ENCODE peak calls at places on chromosomes 2 and 18, in eight cellular contexts. N is NCI-H526; H is naive thymus-derived CD8-positive, alpha-beta T cell; I is transverse colon; E is stimulated activated CD4-positive, alpha-beta T cell treated with anti-CD3 and anti-CD28 coated beads, Interleukin-2, amount 100 ng/mL, for 48 hours; Z is A549; D is GM23338; V is activated CD8-positive, alpha-beta T cell treated with anti-CD3 and anti-CD28 coated beads for 36 hours. L is an unnamed sample.

GRCh38 chr2:130957920-130958319 is 121.2 kb downstream of the ARHGEF4 start:
- DNase-seq in N (no peak), H (no peak), I (no peak), E (no peak), Z (no peak), D (peak), V (no peak), L (peak)

GRCh38 chr2:216283038-216283900 is 89.0 kb downstream of the MARCHF4 start:
- DNase-seq in N (peak), H (no peak), I (no peak), E (peak), Z (peak), D (peak), V (peak), L (no peak)

GRCh38 chr2:105510761-105511669 is 112.2 kb upstream of the FHL2 start:
- DNase-seq in N (peak), H (no peak), I (no peak), E (no peak), Z (peak), D (no peak), V (no peak), L (no peak)

GRCh38 chr2:236665572-236666118 is 96.0 kb downstream of the ACKR3 start:
- DNase-seq in N (no peak), H (no peak), I (no peak), E (no peak), Z (peak), D (no peak), V (no peak), L (no peak)

GRCh38 chr2:121197369-121198091 is 87.5 kb downstream of the TFCP2L1 start:
- DNase-seq in N (no peak), H (no peak), I (peak), E (no peak), Z (peak), D (no peak), V (no peak), L (peak)

GRCh38 chr2:88554189-88554588 is 73.1 kb downstream of the EIF2AK3 start:
- DNase-seq in N (peak), H (no peak), I (no peak), E (no peak), Z (peak), D (peak), V (no peak), L (no peak)

GRCh38 chr2:105734762-105735538 is 9.8 kb upstream of the NCK2 start:
- DNase-seq in N (peak), H (no peak), I (no peak), E (no peak), Z (no peak), D (no peak), V (no peak), L (no peak)

GRCh38 chr2:46540496-46541342 is 61.4 kb downstream of the TMEM247 start:
- DNase-seq in N (no peak), H (no peak), I (no peak), E (no peak), Z (peak), D (no peak), V (no peak), L (peak)

GRCh38 chr18:76450912-76451421 is 44.1 kb downstream of the ZNF516 start:
- DNase-seq in N (peak), H (peak), I (peak), E (no peak), Z (no peak), D (peak), V (peak), L (peak)

GRCh38 chr2:157786663-157787363 is 89.3 kb downstream of the ACVR1 start:
- DNase-seq in N (no peak), H (no peak), I (no peak), E (no peak), Z (no peak), D (no peak), V (no peak), L (no peak)

GRCh38 chr2:184597571-184597980 is 753 bp upstream of the ZNF804A start:
- DNase-seq in N (peak), H (no peak), I (peak), E (no peak), Z (no peak), D (peak), V (no peak), L (peak)

GRCh38 chr2:218369374-218369773 is 12.7 kb upstream of the SLC11A1 start:
- DNase-seq in N (no peak), H (no peak), I (no peak), E (no peak), Z (no peak), D (no peak), V (no peak), L (no peak)

GRCh38 chr2:17146358-17146757 is 371.9 kb downstream of the RAD51AP2 start:
- DNase-seq in N (no peak), H (no peak), I (no peak), E (no peak), Z (no peak), D (peak), V (no peak), L (no peak)

GRCh38 chr18:22827216-22827615 is 105.9 kb upstream of the RBBP8 start:
- DNase-seq in N (no peak), H (no peak), I (no peak), E (no peak), Z (no peak), D (no peak), V (no peak), L (no peak)

GRCh38 chr2:175355246-175355645 is 173.7 kb upstream of the ATP5MC3 start:
- DNase-seq in N (no peak), H (no peak), I (no peak), E (no peak), Z (no peak), D (no peak), V (no peak), L (no peak)

GRCh38 chr2:1739961-1740713 is 4.2 kb downstream of the PXDN start:
- DNase-seq in N (no peak), H (no peak), I (no peak), E (no peak), Z (no peak), D (no peak), V (no peak), L (no peak)

GRCh38 chr2:73859721-73860586 is 31.2 kb downstream of the STAMBP start:
- DNase-seq in N (no peak), H (no peak), I (no peak), E (peak), Z (peak), D (no peak), V (peak), L (no peak)

GRCh38 chr2:24245986-24246779 is 71.3 kb downstream of the FAM228A start:
- DNase-seq in N (no peak), H (no peak), I (no peak), E (no peak), Z (no peak), D (no peak), V (no peak), L (no peak)

GRCh38 chr18:4020026-4020425 is 435.1 kb downstream of the DLGAP1 start:
- DNase-seq in N (no peak), H (no peak), I (no peak), E (no peak), Z (no peak), D (peak), V (no peak), L (no peak)

GRCh38 chr2:70471129-70471528 is 82.5 kb downstream of the TGFA start:
- DNase-seq in N (no peak), H (no peak), I (no peak), E (no peak), Z (no peak), D (no peak), V (no peak), L (peak)

GRCh38 chr2:157792345-157793052 is 83.6 kb downstream of the ACVR1 start:
- DNase-seq in N (no peak), H (no peak), I (no peak), E (no peak), Z (no peak), D (no peak), V (no peak), L (no peak)

GRCh38 chr18:79695856-79696850 is 16.6 kb downstream of the CTDP1 start:
- DNase-seq in N (no peak), H (no peak), I (no peak), E (no peak), Z (no peak), D (no peak), V (no peak), L (no peak)

GRCh38 chr18:6096747-6097146 is 201.4 kb upstream of the TMEM200C start:
- DNase-seq in N (no peak), H (no peak), I (no peak), E (no peak), Z (no peak), D (no peak), V (no peak), L (no peak)

L was measured in Ammon's horn.